ENCODE peak calls at places on chromosomes 3 and 15, in seven cellular contexts. One of them, this sample, is unnamed.
A peak's percentile ranks its signal among the peaks of the same experiment; 100 is the strongest.

GRCh38 chr15:31870336-31871158 is 159.8 kb upstream of the CHRNA7 start:
- DNase-seq in NCI-H446: peak; percentile 57
- DNase-seq in Calu3: peak; percentile 60
- DNase-seq in NCI-H2081 treated with DMSO at 0.1 percent for 48 hours: peak; percentile 38
- DNase-seq in endothelial cell of umbilical vein: peak; percentile 71
- DNase-seq in activated CD4-positive, alpha-beta T cell treated with anti-CD3 and anti-CD28 coated beads for 36 hours: peak; percentile 90
- DNase-seq in T-helper 2 cell: peak; percentile 67
- DNase-seq in this sample: peak; percentile 20

GRCh38 chr15:43285609-43286037 is 18.9 kb upstream of the TGM5 start:
- DNase-seq in activated CD4-positive, alpha-beta T cell treated with anti-CD3 and anti-CD28 coated beads for 36 hours: peak; percentile 68
- DNase-seq in NCI-H2081 treated with DMSO at 0.1 percent for 48 hours: peak; percentile 40
- DNase-seq in T-helper 2 cell: no peak
- DNase-seq in NCI-H446: peak; percentile 45
- DNase-seq in Calu3: peak; percentile 42
- DNase-seq in endothelial cell of umbilical vein: peak; percentile 64
- DNase-seq in this sample: no peak

GRCh38 chr15:45023659-45024320 is 795 bp downstream of the SORD start:
- DNase-seq in endothelial cell of umbilical vein: peak; percentile 37
- DNase-seq in Calu3: no peak
- DNase-seq in NCI-H446: peak; percentile 49
- DNase-seq in activated CD4-positive, alpha-beta T cell treated with anti-CD3 and anti-CD28 coated beads for 36 hours: no peak
- DNase-seq in T-helper 2 cell: no peak
- DNase-seq in NCI-H2081 treated with DMSO at 0.1 percent for 48 hours: no peak
- DNase-seq in this sample: no peak

GRCh38 chr15:98611808-98612207 is 36.5 kb upstream of the IGF1R start:
- DNase-seq in endothelial cell of umbilical vein: no peak
- DNase-seq in NCI-H2081 treated with DMSO at 0.1 percent for 48 hours: no peak
- DNase-seq in NCI-H446: no peak
- DNase-seq in Calu3: no peak
- DNase-seq in T-helper 2 cell: no peak
- DNase-seq in activated CD4-positive, alpha-beta T cell treated with anti-CD3 and anti-CD28 coated beads for 36 hours: no peak
- DNase-seq in this sample: no peak

GRCh38 chr15:44532689-44533088 is 4.3 kb upstream of the EIF3J start:
- DNase-seq in Calu3: no peak
- DNase-seq in T-helper 2 cell: no peak
- DNase-seq in activated CD4-positive, alpha-beta T cell treated with anti-CD3 and anti-CD28 coated beads for 36 hours: no peak
- DNase-seq in endothelial cell of umbilical vein: no peak
- DNase-seq in NCI-H2081 treated with DMSO at 0.1 percent for 48 hours: no peak
- DNase-seq in NCI-H446: no peak
- DNase-seq in this sample: no peak

GRCh38 chr15:75348563-75349350 is 1.9 kb downstream of the NEIL1 start:
- DNase-seq in endothelial cell of umbilical vein: peak; percentile 11
- DNase-seq in NCI-H446: no peak
- DNase-seq in activated CD4-positive, alpha-beta T cell treated with anti-CD3 and anti-CD28 coated beads for 36 hours: no peak
- DNase-seq in NCI-H2081 treated with DMSO at 0.1 percent for 48 hours: no peak
- DNase-seq in T-helper 2 cell: no peak
- DNase-seq in Calu3: peak; percentile 21
- DNase-seq in this sample: no peak

GRCh38 chr3:81744366-81744765 is 17.1 kb downstream of the GBE1 start:
- DNase-seq in activated CD4-positive, alpha-beta T cell treated with anti-CD3 and anti-CD28 coated beads for 36 hours: no peak
- DNase-seq in Calu3: no peak
- DNase-seq in T-helper 2 cell: no peak
- DNase-seq in endothelial cell of umbilical vein: peak; percentile 93
- DNase-seq in NCI-H2081 treated with DMSO at 0.1 percent for 48 hours: no peak
- DNase-seq in NCI-H446: no peak
- DNase-seq in this sample: peak; percentile 74

GRCh38 chr15:50148362-50148963 is 29.4 kb upstream of the ATP8B4 start:
- DNase-seq in endothelial cell of umbilical vein: peak; percentile 61
- DNase-seq in NCI-H446: no peak
- DNase-seq in NCI-H2081 treated with DMSO at 0.1 percent for 48 hours: no peak
- DNase-seq in activated CD4-positive, alpha-beta T cell treated with anti-CD3 and anti-CD28 coated beads for 36 hours: no peak
- DNase-seq in T-helper 2 cell: no peak
- DNase-seq in Calu3: peak; percentile 45
- DNase-seq in this sample: no peak

GRCh38 chr15:48385031-48385430 is 53.8 kb downstream of the DUT start:
- DNase-seq in activated CD4-positive, alpha-beta T cell treated with anti-CD3 and anti-CD28 coated beads for 36 hours: no peak
- DNase-seq in NCI-H2081 treated with DMSO at 0.1 percent for 48 hours: no peak
- DNase-seq in NCI-H446: no peak
- DNase-seq in T-helper 2 cell: no peak
- DNase-seq in Calu3: no peak
- DNase-seq in endothelial cell of umbilical vein: no peak
- DNase-seq in this sample: no peak

GRCh38 chr3:195739561-195740111 is 18.9 kb downstream of the MUC20 start:
- DNase-seq in T-helper 2 cell: no peak
- DNase-seq in endothelial cell of umbilical vein: no peak
- DNase-seq in NCI-H446: no peak
- DNase-seq in activated CD4-positive, alpha-beta T cell treated with anti-CD3 and anti-CD28 coated beads for 36 hours: no peak
- DNase-seq in NCI-H2081 treated with DMSO at 0.1 percent for 48 hours: no peak
- DNase-seq in Calu3: no peak
- DNase-seq in this sample: no peak

GRCh38 chr3:20047341-20047779 is 7.1 kb downstream of the KAT2B start:
- DNase-seq in Calu3: no peak
- DNase-seq in NCI-H2081 treated with DMSO at 0.1 percent for 48 hours: no peak
- DNase-seq in T-helper 2 cell: no peak
- DNase-seq in NCI-H446: no peak
- DNase-seq in activated CD4-positive, alpha-beta T cell treated with anti-CD3 and anti-CD28 coated beads for 36 hours: no peak
- DNase-seq in endothelial cell of umbilical vein: no peak
- DNase-seq in this sample: no peak

GRCh38 chr3:129313983-129314756 is 35.5 kb downstream of the HMCES start:
- DNase-seq in Calu3: no peak
- DNase-seq in NCI-H446: peak; percentile 41
- DNase-seq in NCI-H2081 treated with DMSO at 0.1 percent for 48 hours: no peak
- DNase-seq in T-helper 2 cell: no peak
- DNase-seq in activated CD4-positive, alpha-beta T cell treated with anti-CD3 and anti-CD28 coated beads for 36 hours: peak; percentile 23
- DNase-seq in endothelial cell of umbilical vein: no peak
- DNase-seq in this sample: no peak

GRCh38 chr3:97999103-97999502 is 26.9 kb upstream of the RIOX2 start:
- DNase-seq in activated CD4-positive, alpha-beta T cell treated with anti-CD3 and anti-CD28 coated beads for 36 hours: no peak
- DNase-seq in endothelial cell of umbilical vein: no peak
- DNase-seq in NCI-H2081 treated with DMSO at 0.1 percent for 48 hours: no peak
- DNase-seq in Calu3: no peak
- DNase-seq in NCI-H446: no peak
- DNase-seq in T-helper 2 cell: no peak
- DNase-seq in this sample: no peak

GRCh38 chr15:71889385-71889784 is 79.0 kb downstream of the NR2E3 start:
- DNase-seq in NCI-H446: no peak
- DNase-seq in Calu3: no peak
- DNase-seq in NCI-H2081 treated with DMSO at 0.1 percent for 48 hours: no peak
- DNase-seq in endothelial cell of umbilical vein: no peak
- DNase-seq in T-helper 2 cell: no peak
- DNase-seq in activated CD4-positive, alpha-beta T cell treated with anti-CD3 and anti-CD28 coated beads for 36 hours: no peak
- DNase-seq in this sample: no peak

GRCh38 chr3:186459108-186459467 is 85.1 kb downstream of the CRYGS start:
- DNase-seq in Calu3: no peak
- DNase-seq in NCI-H446: no peak
- DNase-seq in endothelial cell of umbilical vein: no peak
- DNase-seq in NCI-H2081 treated with DMSO at 0.1 percent for 48 hours: no peak
- DNase-seq in T-helper 2 cell: no peak
- DNase-seq in activated CD4-positive, alpha-beta T cell treated with anti-CD3 and anti-CD28 coated beads for 36 hours: no peak
- DNase-seq in this sample: no peak